ENCODE peak calls at places on chromosome 2, in eight cellular contexts. P is NCI-H2029, L is COR-L47, X is Kasumi-1, O is transverse colon, A is HFF-Myc, V is HEK293T, N is amygdala. Y is an unnamed sample.

GRCh38 chr2:29900971-29901633 is 20.3 kb downstream of the ALK start:
- DNase-seq in N (no peak), V (no peak), P (no peak), O (no peak), X (no peak), A (no peak), L (no peak), Y (no peak)

GRCh38 chr2:213067888-213068287 is 83.5 kb downstream of the IKZF2 start:
- DNase-seq in X (no peak), V (no peak), L (no peak), N (no peak), A (no peak), O (no peak), P (no peak), Y (no peak)

GRCh38 chr2:108922141-108922915 is 66.7 kb downstream of the EDAR start:
- DNase-seq in X (no peak), N (no peak), P (no peak), V (no peak), L (no peak), A (no peak), O (no peak), Y (no peak)

GRCh38 chr2:242036653-242036950 is 167.1 kb downstream of the RTP5 start:
- DNase-seq in L (no peak), A (no peak), P (no peak), X (no peak), N (no peak), O (no peak), V (no peak), Y (no peak)

GRCh38 chr2:21467910-21468309 is 344.1 kb downstream of the TDRD15 start:
- DNase-seq in P (no peak), X (no peak), L (no peak), N (no peak), O (no peak), V (no peak), A (no peak), Y (no peak)

GRCh38 chr2:234341332-234341985 is 155.4 kb downstream of the ARL4C start:
- DNase-seq in V (no peak), P (no peak), A (peak; percentile 35), O (no peak), L (no peak), N (no peak), X (no peak), Y (no peak)

GRCh38 chr2:145110668-145111067 is 590.7 kb upstream of the ZEB2 start:
- DNase-seq in O (no peak), L (no peak), X (no peak), V (no peak), A (no peak), N (no peak), P (no peak), Y (no peak)

GRCh38 chr2:109080109-109080508 is 48.9 kb upstream of the SH3RF3 start:
- DNase-seq in P (no peak), N (no peak), O (no peak), A (no peak), L (no peak), X (no peak), V (no peak), Y (no peak)

GRCh38 chr2:220144411-220144810 is 517.0 kb downstream of the SLC4A3 start:
- DNase-seq in V (no peak), A (no peak), O (no peak), X (no peak), L (no peak), N (no peak), P (no peak), Y (no peak)

GRCh38 chr2:218022131-218022850 is 19.5 kb upstream of the TNS1 start:
- DNase-seq in N (no peak), P (no peak), L (no peak), X (no peak), O (no peak), A (no peak), V (no peak), Y (no peak)

GRCh38 chr2:133756833-133757232 is 188.6 kb upstream of the NCKAP5 start:
- DNase-seq in X (no peak), N (no peak), P (no peak), V (no peak), L (no peak), A (no peak), O (no peak), Y (no peak)

GRCh38 chr2:10659898-10660568 is 29.7 kb downstream of the NOL10 start:
- DNase-seq in V (peak; percentile 63), N (peak; percentile 2), L (peak; percentile 0), A (peak; percentile 33), X (peak; percentile 35), P (no peak), O (peak; percentile 56), Y (peak; percentile 4)

GRCh38 chr2:217714268-217714643 is 288.5 kb downstream of the TNS1 start:
- DNase-seq in N (peak; percentile 94), O (peak; percentile 20), X (no peak), V (no peak), P (no peak), A (no peak), L (no peak), Y (peak; percentile 53)

GRCh38 chr2:114056294-114057143 is 166.6 kb downstream of the ACTR3 start:
- DNase-seq in O (no peak), L (no peak), P (no peak), A (no peak), N (no peak), X (no peak), V (no peak), Y (no peak)

GRCh38 chr2:202680512-202680911 is 45.7 kb downstream of the FAM117B start:
- DNase-seq in A (no peak), N (no peak), V (no peak), P (no peak), L (no peak), O (no peak), X (no peak), Y (no peak)

GRCh38 chr2:38443021-38443541 is 66.0 kb upstream of the ATL2 start:
- DNase-seq in L (no peak), V (no peak), O (no peak), P (no peak), N (no peak), X (no peak), A (no peak), Y (no peak)

GRCh38 chr2:47503481-47504070 is 100.6 kb downstream of the MSH2 start:
- DNase-seq in A (no peak), X (no peak), P (no peak), N (no peak), O (no peak), L (no peak), V (no peak), Y (no peak)

GRCh38 chr2:17873021-17873420 is 5.4 kb upstream of the KCNS3 start:
- DNase-seq in X (no peak), O (no peak), L (no peak), V (no peak), P (no peak), N (no peak), A (no peak), Y (no peak)

GRCh38 chr2:127829845-127830246 is 18.9 kb upstream of the WDR33 start:
- DNase-seq in A (peak; percentile 59), V (no peak), N (no peak), P (peak; percentile 65), L (no peak), O (peak; percentile 67), X (no peak), Y (no peak)

GRCh38 chr2:86107031-86107430 is 996 bp downstream of the PTCD3 start:
- DNase-seq in P (no peak), L (no peak), X (peak; percentile 5), A (no peak), O (no peak), N (no peak), V (no peak), Y (no peak)

GRCh38 chr2:121400206-121400605 is 115.2 kb upstream of the TFCP2L1 start:
- DNase-seq in P (no peak), N (no peak), O (no peak), X (no peak), V (no peak), L (no peak), A (peak; percentile 37), Y (no peak)

GRCh38 chr2:240596080-240596460 is 9.5 kb downstream of the CAPN10 start:
- DNase-seq in X (no peak), V (no peak), N (no peak), P (no peak), L (no peak), O (peak; percentile 6), A (no peak), Y (no peak)

GRCh38 chr2:227010433-227010832 is 153.6 kb downstream of the COL4A4 start:
- DNase-seq in P (no peak), N (no peak), O (no peak), A (no peak), X (no peak), L (no peak), V (no peak), Y (no peak)

GRCh38 chr2:8315766-8316165 is 366.1 kb upstream of the ID2 start:
- DNase-seq in L (no peak), O (no peak), N (no peak), V (no peak), A (no peak), X (no peak), P (no peak), Y (peak; percentile 75)

GRCh38 chr2:96119981-96120720 is 3.8 kb upstream of the ADRA2B start:
- DNase-seq in V (no peak), A (no peak), L (no peak), P (no peak), N (no peak), O (no peak), X (peak; percentile 33), Y (peak; percentile 27)

GRCh38 chr2:174914894-174915760 is 90.1 kb downstream of the CHN1 start:
- DNase-seq in V (peak; percentile 34), A (no peak), P (peak; percentile 60), L (peak; percentile 61), N (no peak), X (no peak), O (no peak), Y (no peak)

GRCh38 chr2:167686691-167687090 is 560.7 kb downstream of the STK39 start:
- DNase-seq in A (no peak), N (no peak), L (no peak), O (no peak), V (no peak), P (no peak), X (no peak), Y (no peak)

GRCh38 chr2:85786865-85787264 is 33.1 kb downstream of the ATOH8 start:
- DNase-seq in A (no peak), X (no peak), O (no peak), V (no peak), N (no peak), L (no peak), P (no peak), Y (no peak)

GRCh38 chr2:14700753-14701152 is 68.2 kb downstream of the LRATD1 start:
- DNase-seq in P (no peak), A (no peak), X (no peak), O (no peak), V (no peak), N (no peak), L (no peak), Y (peak; percentile 32)

GRCh38 chr2:180291060-180291459 is 284.0 kb upstream of the CWC22 start:
- DNase-seq in O (no peak), A (no peak), X (no peak), V (no peak), P (no peak), N (no peak), L (no peak), Y (no peak)

Y was measured in MV-4-11.